ENCODE peak calls at places on chromosomes 1 and 21, in eight cellular contexts. O is transverse colon, K is hepatocyte, U is tibial nerve, R is mammary epithelial cell, X is left ventricle myocardium inferior, C is fibroblast of lung, M is K562. P is an unnamed sample.
A peak's percentile ranks its signal among the peaks of the same experiment; 100 is the strongest.

GRCh38 chr1:9289090-9289534 is 3.6 kb upstream of the SPSB1 start:
- DNase-seq in O (peak; percentile 85), K (peak; percentile 71), U (peak; percentile 85), R (peak; percentile 61), X (peak; percentile 48), C (peak; percentile 54), M (peak; percentile 67), P (peak; percentile 87)

GRCh38 chr1:156921053-156921529 is 659 bp downstream of the LRRC71 start:
- DNase-seq in O (no peak), K (no peak), U (no peak), R (no peak), X (no peak), C (no peak), M (no peak), P (no peak)

GRCh38 chr1:220144051-220144450 is 50.1 kb downstream of the IARS2 start:
- DNase-seq in O (no peak), K (no peak), U (no peak), R (no peak), X (no peak), C (no peak), M (no peak), P (no peak)

GRCh38 chr1:246567258-246568235 is 1.3 kb downstream of the CNST start:
- DNase-seq in O (no peak), K (peak; percentile 35), U (no peak), R (peak; percentile 62), X (no peak), C (peak; percentile 89), M (no peak), P (no peak)

GRCh38 chr1:51564124-51564523 is 45.1 kb upstream of the EPS15 start:
- DNase-seq in O (no peak), K (peak; percentile 40), U (no peak), R (peak; percentile 60), X (no peak), C (peak; percentile 42), M (no peak), P (peak; percentile 53)

GRCh38 chr21:45888361-45889009 is 93.1 kb upstream of the COL6A1 start:
- DNase-seq in O (no peak), K (no peak), U (no peak), R (no peak), X (no peak), C (no peak), M (no peak), P (no peak)

GRCh38 chr1:184387069-184387870 is 441 bp downstream of the C1orf21 start:
- DNase-seq in O (peak; percentile 41), K (peak; percentile 33), U (peak; percentile 17), R (peak; percentile 45), X (peak; percentile 42), C (peak; percentile 36), M (peak; percentile 29), P (peak; percentile 63)

GRCh38 chr1:51627672-51628071 is 10.8 kb downstream of the OSBPL9 start:
- DNase-seq in O (no peak), K (peak; percentile 49), U (no peak), R (peak; percentile 52), X (no peak), C (peak; percentile 41), M (no peak), P (no peak)

GRCh38 chr1:20992327-20993056 is 184.2 kb downstream of the EIF4G3 start:
- DNase-seq in O (no peak), K (no peak), U (no peak), R (no peak), X (no peak), C (peak; percentile 17), M (no peak), P (no peak)

GRCh38 chr1:175481126-175482071 is 262.0 kb downstream of the TNR start:
- DNase-seq in O (no peak), K (no peak), U (peak; percentile 24), R (peak; percentile 9), X (no peak), C (peak; percentile 7), M (peak; percentile 56), P (no peak)

GRCh38 chr1:174314433-174314832 is 133.3 kb upstream of the GPR52 start:
- DNase-seq in O (no peak), K (no peak), U (no peak), R (no peak), X (no peak), C (no peak), M (no peak), P (no peak)

DNA sequence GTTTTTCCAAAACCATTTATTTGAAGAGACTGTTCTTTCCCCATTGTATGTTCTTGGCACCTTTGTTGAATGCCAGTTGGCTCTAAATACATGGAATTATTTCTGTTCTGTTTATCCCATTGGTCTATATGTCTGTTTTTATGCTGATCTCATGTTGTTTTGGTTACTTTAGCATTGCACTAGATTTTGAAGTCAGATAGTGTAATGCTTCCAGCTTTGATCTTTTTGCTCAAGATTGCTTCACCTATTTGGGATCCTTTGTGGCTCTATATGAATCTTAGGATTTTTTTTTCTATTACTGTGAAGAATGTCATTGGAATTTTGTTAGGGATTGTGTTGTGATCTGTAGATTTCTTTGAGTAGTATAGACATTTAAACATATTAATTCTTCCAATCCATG is 139.2 kb upstream of the GPR52 start:
- DNase-seq in O (no peak), K (no peak), U (no peak), R (no peak), X (no peak), C (no peak), M (no peak), P (no peak)
- H3K9me3 ChIP-seq in O (peaks cover 10% of the 10 kb centered on the region), K (peaks cover 5% of the 10 kb centered on the region), U (peaks cover 46% of the 10 kb centered on the region), R (peaks cover 3% of the 10 kb centered on the region), X (peaks cover 52% of the 10 kb centered on the region), C (no peaks in the 10 kb centered on the region), M (no peaks in the 10 kb centered on the region), P (no peaks in the 10 kb centered on the region)

GRCh38 chr1:76075877-76076276 is 1.3 kb downstream of the ST6GALNAC3 start:
- DNase-seq in O (no peak), K (no peak), U (no peak), R (no peak), X (no peak), C (no peak), M (no peak), P (no peak)

GRCh38 chr1:76075188-76075489 is 593 bp downstream of the ST6GALNAC3 start:
- DNase-seq in O (no peak), K (no peak), U (no peak), R (no peak), X (no peak), C (no peak), M (no peak), P (no peak)

GRCh38 chr1:76073471-76073870 is 1.1 kb upstream of the ST6GALNAC3 start:
- DNase-seq in O (no peak), K (peak; percentile 44), U (no peak), R (peak; percentile 30), X (no peak), C (peak; percentile 90), M (no peak), P (no peak)

GRCh38 chr1:76070538-76070937 is 4.0 kb upstream of the ST6GALNAC3 start:
- DNase-seq in O (no peak), K (no peak), U (no peak), R (no peak), X (no peak), C (peak; percentile 56), M (no peak), P (no peak)

GRCh38 chr1:76074321-76075187 is at the start of gene ST6GALNAC3:
- DNase-seq in O (peak; percentile 81), K (peak; percentile 91), U (peak; percentile 54), R (peak; percentile 48), X (peak; percentile 78), C (peak; percentile 40), M (peak; percentile 92), P (peak; percentile 63)
- TF ChIP-seq CTCF in O (no peak), K (no peak), U (no peak), R (no peak), X (no peak), C (no peak), M (no peak), P (no peak)

DNA sequence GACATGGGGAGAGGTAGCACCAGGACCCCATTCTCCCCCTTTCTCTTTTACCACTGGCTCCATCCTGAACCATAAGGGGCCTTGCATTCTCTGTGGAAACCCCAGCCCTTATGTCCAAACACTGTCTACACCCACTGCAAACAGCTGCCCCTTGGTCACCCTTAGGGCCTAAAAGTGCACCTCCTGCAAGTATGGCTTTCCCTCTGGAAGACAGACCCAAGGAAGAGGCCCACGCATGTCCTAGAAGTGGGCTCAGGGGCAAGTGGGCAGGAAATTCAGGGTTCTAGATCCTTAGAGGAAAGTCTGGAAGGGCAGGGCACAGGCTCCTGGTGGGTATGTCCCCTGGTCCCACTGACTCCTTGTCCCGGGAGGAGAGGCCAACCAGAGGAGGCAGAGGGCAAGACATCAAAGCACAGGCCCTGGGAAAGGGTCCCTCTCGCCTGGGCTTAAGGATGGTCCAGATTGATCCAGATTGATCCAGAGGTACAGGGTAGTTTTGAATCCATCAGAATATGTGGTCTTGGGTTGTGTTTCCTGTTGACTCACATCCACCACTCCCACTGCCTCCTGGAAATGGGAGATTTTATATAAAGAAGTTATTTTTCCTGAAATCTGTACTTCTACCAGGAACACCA is 150.9 kb downstream of the GRIK3 start:
- DNase-seq in O (no peak), K (no peak), U (peak; percentile 3), R (no peak), X (no peak), C (no peak), M (no peak), P (no peak)
- H3K9me3 ChIP-seq in O (no peaks in the 10 kb centered on the region), K (no peaks in the 10 kb centered on the region), U (no peaks in the 10 kb centered on the region), R (no peaks in the 10 kb centered on the region), X (no peaks in the 10 kb centered on the region), C (no peaks in the 10 kb centered on the region), M (no peaks in the 10 kb centered on the region), P (no peaks in the 10 kb centered on the region)

GRCh38 chr1:37391181-37391949 is 83.0 kb upstream of the ZC3H12A start:
- DNase-seq in O (no peak), K (no peak), U (no peak), R (no peak), X (no peak), C (no peak), M (no peak), P (no peak)
- TF ChIP-seq CTCF in O (no peak), K (no peak), U (no peak), R (peak; percentile 23), X (no peak), C (no peak), M (peak; percentile 56), P (no peak)

GRCh38 chr1:86924324-86924960 is 10.0 kb downstream of the HS2ST1 start:
- DNase-seq in O (no peak), K (no peak), U (no peak), R (no peak), X (no peak), C (no peak), M (no peak), P (no peak)
- H3K9me3 ChIP-seq in O (peaks cover 17% of the 10 kb centered on the region), K (no peaks in the 10 kb centered on the region), U (peaks cover 14% of the 10 kb centered on the region), R (peaks cover 5% of the 10 kb centered on the region), X (peaks cover 22% of the 10 kb centered on the region), C (no peaks in the 10 kb centered on the region), M (peaks cover 31% of the 10 kb centered on the region), P (no peaks in the 10 kb centered on the region)

P was measured in adrenal gland.